ENCODE peak calls at places on chromosomes 13 and 19, in nine cellular contexts. One of them, this sample, is unnamed.

GRCh38 chr19:3618144-3618810 is 8.3 kb downstream of the CACTIN start:
- DNase-seq in adrenal gland: peak
- DNase-seq in nephron progenitor cell: peak
- DNase-seq in endodermal cell: peak
- DNase-seq in spleen: peak
- DNase-seq in glutamatergic neuron: peak
- DNase-seq in fibroblast of mammary gland: peak
- DNase-seq in fibroblast of pulmonary artery: peak
- DNase-seq in omental fat pad: peak
- DNase-seq in this sample: no peak

GRCh38 chr13:112943309-112944125 is 25.5 kb upstream of the MCF2L start:
- DNase-seq in glutamatergic neuron: peak
- DNase-seq in endodermal cell: peak
- DNase-seq in fibroblast of pulmonary artery: peak
- DNase-seq in spleen: peak
- DNase-seq in adrenal gland: peak
- DNase-seq in nephron progenitor cell: peak
- DNase-seq in omental fat pad: no peak
- DNase-seq in fibroblast of mammary gland: no peak
- DNase-seq in this sample: no peak

GRCh38 chr13:75226755-75227435 is 255.1 kb downstream of the TBC1D4 start:
- DNase-seq in endodermal cell: no peak
- DNase-seq in fibroblast of pulmonary artery: peak
- DNase-seq in nephron progenitor cell: no peak
- DNase-seq in glutamatergic neuron: no peak
- DNase-seq in spleen: no peak
- DNase-seq in omental fat pad: no peak
- DNase-seq in fibroblast of mammary gland: peak
- DNase-seq in adrenal gland: no peak
- DNase-seq in this sample: no peak

GRCh38 chr13:102235689-102236088 is 166.2 kb downstream of the FGF14 start:
- DNase-seq in nephron progenitor cell: no peak
- DNase-seq in glutamatergic neuron: no peak
- DNase-seq in adrenal gland: no peak
- DNase-seq in omental fat pad: no peak
- DNase-seq in fibroblast of pulmonary artery: no peak
- DNase-seq in spleen: no peak
- DNase-seq in endodermal cell: no peak
- DNase-seq in fibroblast of mammary gland: no peak
- DNase-seq in this sample: no peak

GRCh38 chr13:109818136-109818535 is 31.8 kb upstream of the IRS2 start:
- DNase-seq in fibroblast of pulmonary artery: no peak
- DNase-seq in fibroblast of mammary gland: no peak
- DNase-seq in nephron progenitor cell: no peak
- DNase-seq in omental fat pad: no peak
- DNase-seq in spleen: no peak
- DNase-seq in endodermal cell: no peak
- DNase-seq in adrenal gland: no peak
- DNase-seq in glutamatergic neuron: no peak
- DNase-seq in this sample: no peak

GRCh38 chr19:45250832-45251451 is at the start of gene MARK4:
- DNase-seq in endodermal cell: peak
- DNase-seq in fibroblast of pulmonary artery: peak
- DNase-seq in glutamatergic neuron: peak
- DNase-seq in nephron progenitor cell: peak
- DNase-seq in fibroblast of mammary gland: peak
- DNase-seq in adrenal gland: peak
- DNase-seq in omental fat pad: no peak
- DNase-seq in spleen: peak
- DNase-seq in this sample: peak

GRCh38 chr13:100532836-100533435 is 55.7 kb downstream of the GGACT start:
- DNase-seq in endodermal cell: peak
- DNase-seq in adrenal gland: no peak
- DNase-seq in glutamatergic neuron: no peak
- DNase-seq in spleen: no peak
- DNase-seq in fibroblast of pulmonary artery: no peak
- DNase-seq in nephron progenitor cell: no peak
- DNase-seq in fibroblast of mammary gland: no peak
- DNase-seq in omental fat pad: no peak
- DNase-seq in this sample: peak

GRCh38 chr19:907183-907853 is 5.7 kb downstream of the R3HDM4 start:
- DNase-seq in spleen: peak
- DNase-seq in adrenal gland: no peak
- DNase-seq in fibroblast of pulmonary artery: no peak
- DNase-seq in nephron progenitor cell: no peak
- DNase-seq in glutamatergic neuron: no peak
- DNase-seq in endodermal cell: peak
- DNase-seq in fibroblast of mammary gland: no peak
- DNase-seq in omental fat pad: no peak
- DNase-seq in this sample: no peak

GRCh38 chr13:75635621-75636338 is at the start of gene LMO7:
- DNase-seq in adrenal gland: peak
- DNase-seq in spleen: peak
- DNase-seq in endodermal cell: peak
- DNase-seq in glutamatergic neuron: peak
- DNase-seq in fibroblast of pulmonary artery: peak
- DNase-seq in omental fat pad: no peak
- DNase-seq in fibroblast of mammary gland: no peak
- DNase-seq in nephron progenitor cell: peak
- DNase-seq in this sample: peak

GRCh38 chr13:101514695-101515275 is 62.3 kb downstream of the ITGBL1 start:
- DNase-seq in fibroblast of mammary gland: peak
- DNase-seq in fibroblast of pulmonary artery: peak
- DNase-seq in endodermal cell: peak
- DNase-seq in adrenal gland: no peak
- DNase-seq in nephron progenitor cell: peak
- DNase-seq in omental fat pad: no peak
- DNase-seq in spleen: no peak
- DNase-seq in glutamatergic neuron: no peak
- DNase-seq in this sample: no peak

GRCh38 chr13:23599083-23599925 is 29.1 kb downstream of the TNFRSF19 start:
- DNase-seq in endodermal cell: peak
- DNase-seq in fibroblast of mammary gland: no peak
- DNase-seq in glutamatergic neuron: no peak
- DNase-seq in fibroblast of pulmonary artery: no peak
- DNase-seq in adrenal gland: no peak
- DNase-seq in nephron progenitor cell: no peak
- DNase-seq in spleen: no peak
- DNase-seq in omental fat pad: no peak
- DNase-seq in this sample: no peak

GRCh38 chr19:27962260-27962659 is 1250.7 kb downstream of the UQCRFS1 start:
- DNase-seq in spleen: no peak
- DNase-seq in nephron progenitor cell: no peak
- DNase-seq in glutamatergic neuron: no peak
- DNase-seq in adrenal gland: no peak
- DNase-seq in endodermal cell: no peak
- DNase-seq in fibroblast of mammary gland: peak
- DNase-seq in fibroblast of pulmonary artery: peak
- DNase-seq in omental fat pad: no peak
- DNase-seq in this sample: no peak

GRCh38 chr13:101341464-101341863 is 74.8 kb downstream of the NALCN start:
- DNase-seq in spleen: no peak
- DNase-seq in glutamatergic neuron: no peak
- DNase-seq in fibroblast of pulmonary artery: no peak
- DNase-seq in nephron progenitor cell: no peak
- DNase-seq in omental fat pad: no peak
- DNase-seq in endodermal cell: no peak
- DNase-seq in adrenal gland: no peak
- DNase-seq in fibroblast of mammary gland: peak
- DNase-seq in this sample: no peak

GRCh38 chr19:4709440-4710280 is 14.0 kb downstream of the DPP9 start:
- DNase-seq in glutamatergic neuron: no peak
- DNase-seq in fibroblast of mammary gland: peak
- DNase-seq in adrenal gland: peak
- DNase-seq in omental fat pad: no peak
- DNase-seq in fibroblast of pulmonary artery: no peak
- DNase-seq in nephron progenitor cell: no peak
- DNase-seq in endodermal cell: no peak
- DNase-seq in spleen: no peak
- DNase-seq in this sample: no peak

GRCh38 chr19:40178756-40179155 is 12.5 kb upstream of the MAP3K10 start:
- DNase-seq in endodermal cell: no peak
- DNase-seq in spleen: no peak
- DNase-seq in omental fat pad: no peak
- DNase-seq in fibroblast of mammary gland: no peak
- DNase-seq in fibroblast of pulmonary artery: no peak
- DNase-seq in glutamatergic neuron: no peak
- DNase-seq in nephron progenitor cell: no peak
- DNase-seq in adrenal gland: no peak
- DNase-seq in this sample: no peak

GRCh38 chr13:38872693-38873092 is 117.9 kb downstream of the STOML3 start:
- DNase-seq in omental fat pad: no peak
- DNase-seq in glutamatergic neuron: peak
- DNase-seq in endodermal cell: peak
- DNase-seq in spleen: no peak
- DNase-seq in fibroblast of pulmonary artery: peak
- DNase-seq in adrenal gland: no peak
- DNase-seq in fibroblast of mammary gland: peak
- DNase-seq in nephron progenitor cell: peak
- DNase-seq in this sample: no peak

GRCh38 chr19:2150794-2151338 is 500 bp downstream of the AP3D1 start:
- DNase-seq in glutamatergic neuron: peak
- DNase-seq in fibroblast of pulmonary artery: no peak
- DNase-seq in spleen: peak
- DNase-seq in adrenal gland: peak
- DNase-seq in nephron progenitor cell: peak
- DNase-seq in endodermal cell: no peak
- DNase-seq in fibroblast of mammary gland: no peak
- DNase-seq in omental fat pad: no peak
- DNase-seq in this sample: no peak

GRCh38 chr19:7932276-7932929 is 6.5 kb upstream of the CTXN1 start:
- DNase-seq in nephron progenitor cell: no peak
- DNase-seq in omental fat pad: no peak
- DNase-seq in adrenal gland: peak
- DNase-seq in endodermal cell: no peak
- DNase-seq in spleen: no peak
- DNase-seq in glutamatergic neuron: no peak
- DNase-seq in fibroblast of mammary gland: no peak
- DNase-seq in fibroblast of pulmonary artery: no peak
- DNase-seq in this sample: no peak

GRCh38 chr13:18212873-18213272 is 968.8 kb downstream of the TUBA3C start:
- DNase-seq in adrenal gland: no peak
- DNase-seq in glutamatergic neuron: no peak
- DNase-seq in fibroblast of pulmonary artery: peak
- DNase-seq in endodermal cell: no peak
- DNase-seq in fibroblast of mammary gland: no peak
- DNase-seq in omental fat pad: no peak
- DNase-seq in spleen: no peak
- DNase-seq in nephron progenitor cell: no peak
- DNase-seq in this sample: no peak

GRCh38 chr13:103033999-103034398 is 32.2 kb downstream of the SLC10A2 start:
- DNase-seq in adrenal gland: no peak
- DNase-seq in endodermal cell: no peak
- DNase-seq in glutamatergic neuron: no peak
- DNase-seq in fibroblast of pulmonary artery: no peak
- DNase-seq in omental fat pad: no peak
- DNase-seq in nephron progenitor cell: no peak
- DNase-seq in fibroblast of mammary gland: no peak
- DNase-seq in spleen: no peak
- DNase-seq in this sample: no peak

GRCh38 chr13:41229356-41229755 is 34.0 kb downstream of the MTRF1 start:
- DNase-seq in adrenal gland: no peak
- DNase-seq in omental fat pad: no peak
- DNase-seq in glutamatergic neuron: no peak
- DNase-seq in spleen: no peak
- DNase-seq in endodermal cell: no peak
- DNase-seq in fibroblast of pulmonary artery: no peak
- DNase-seq in nephron progenitor cell: no peak
- DNase-seq in fibroblast of mammary gland: no peak
- DNase-seq in this sample: no peak

GRCh38 chr13:41222259-41222852 is 28.0 kb upstream of the KBTBD7 start:
- DNase-seq in adrenal gland: peak
- DNase-seq in nephron progenitor cell: peak
- DNase-seq in glutamatergic neuron: peak
- DNase-seq in spleen: no peak
- DNase-seq in omental fat pad: no peak
- DNase-seq in fibroblast of mammary gland: peak
- DNase-seq in endodermal cell: peak
- DNase-seq in fibroblast of pulmonary artery: peak
- DNase-seq in this sample: no peak

GRCh38 chr13:41224113-41225110 is 30.0 kb upstream of the KBTBD7 start:
- DNase-seq in glutamatergic neuron: no peak
- DNase-seq in fibroblast of mammary gland: peak
- DNase-seq in nephron progenitor cell: no peak
- DNase-seq in endodermal cell: no peak
- DNase-seq in adrenal gland: no peak
- DNase-seq in spleen: no peak
- DNase-seq in fibroblast of pulmonary artery: peak
- DNase-seq in omental fat pad: no peak
- DNase-seq in this sample: no peak
- TF ChIP-seq CTCF in glutamatergic neuron: no peak
- TF ChIP-seq CTCF in fibroblast of mammary gland: no peak
- TF ChIP-seq CTCF in nephron progenitor cell: no peak
- TF ChIP-seq CTCF in endodermal cell: no peak
- TF ChIP-seq CTCF in adrenal gland: no peak
- TF ChIP-seq CTCF in spleen: no peak
- TF ChIP-seq CTCF in fibroblast of pulmonary artery: no peak
- TF ChIP-seq CTCF in omental fat pad: no peak
- TF ChIP-seq CTCF in this sample: no peak

DNA sequence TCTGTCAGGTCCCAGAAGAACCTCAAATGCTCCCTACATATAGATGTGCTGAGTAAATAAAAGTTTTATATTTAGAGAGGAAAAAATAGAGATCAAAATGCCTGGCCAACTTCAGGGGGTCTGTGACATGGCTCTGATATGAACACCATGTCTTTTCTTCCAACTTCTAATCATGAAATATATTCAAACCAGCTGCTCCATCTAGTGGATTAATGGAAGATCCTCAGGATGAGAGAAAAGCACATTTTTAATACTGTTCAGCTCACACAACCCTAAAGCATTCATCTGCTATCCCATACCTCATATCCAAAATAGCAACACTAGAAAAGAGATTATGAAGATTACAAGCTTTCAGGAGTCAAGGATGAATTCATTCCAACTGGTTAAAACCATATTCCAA is 56.0 kb upstream of the DOCK9 start:
- DNase-seq in spleen: no peak
- DNase-seq in fibroblast of mammary gland: peak
- DNase-seq in endodermal cell: no peak
- DNase-seq in fibroblast of pulmonary artery: peak
- DNase-seq in omental fat pad: no peak
- DNase-seq in nephron progenitor cell: no peak
- DNase-seq in glutamatergic neuron: no peak
- DNase-seq in adrenal gland: no peak
- DNase-seq in this sample: no peak
- TF ChIP-seq CTCF in spleen: peak
- TF ChIP-seq CTCF in fibroblast of mammary gland: peak
- TF ChIP-seq CTCF in endodermal cell: peak
- TF ChIP-seq CTCF in fibroblast of pulmonary artery: peak
- TF ChIP-seq CTCF in omental fat pad: no peak
- TF ChIP-seq CTCF in nephron progenitor cell: peak
- TF ChIP-seq CTCF in glutamatergic neuron: peak
- TF ChIP-seq CTCF in adrenal gland: peak
- TF ChIP-seq CTCF in this sample: peak

GRCh38 chr19:12723643-12724426 is at the start of gene TNPO2:
- DNase-seq in endodermal cell: peak
- DNase-seq in spleen: peak
- DNase-seq in adrenal gland: peak
- DNase-seq in fibroblast of pulmonary artery: peak
- DNase-seq in glutamatergic neuron: peak
- DNase-seq in omental fat pad: no peak
- DNase-seq in fibroblast of mammary gland: peak
- DNase-seq in nephron progenitor cell: peak
- DNase-seq in this sample: no peak
- TF ChIP-seq CTCF in endodermal cell: no peak
- TF ChIP-seq CTCF in spleen: no peak
- TF ChIP-seq CTCF in adrenal gland: no peak
- TF ChIP-seq CTCF in fibroblast of pulmonary artery: no peak
- TF ChIP-seq CTCF in glutamatergic neuron: no peak
- TF ChIP-seq CTCF in omental fat pad: no peak
- TF ChIP-seq CTCF in fibroblast of mammary gland: no peak
- TF ChIP-seq CTCF in nephron progenitor cell: no peak
- TF ChIP-seq CTCF in this sample: no peak

GRCh38 chr19:12784394-12784870 is 6.9 kb upstream of the JUNB start:
- DNase-seq in glutamatergic neuron: no peak
- DNase-seq in adrenal gland: no peak
- DNase-seq in nephron progenitor cell: no peak
- DNase-seq in endodermal cell: no peak
- DNase-seq in fibroblast of mammary gland: no peak
- DNase-seq in fibroblast of pulmonary artery: no peak
- DNase-seq in spleen: no peak
- DNase-seq in omental fat pad: no peak
- DNase-seq in this sample: no peak
- TF ChIP-seq CTCF in glutamatergic neuron: no peak
- TF ChIP-seq CTCF in adrenal gland: no peak
- TF ChIP-seq CTCF in nephron progenitor cell: no peak
- TF ChIP-seq CTCF in endodermal cell: no peak
- TF ChIP-seq CTCF in fibroblast of mammary gland: no peak
- TF ChIP-seq CTCF in fibroblast of pulmonary artery: no peak
- TF ChIP-seq CTCF in spleen: no peak
- TF ChIP-seq CTCF in omental fat pad: no peak
- TF ChIP-seq CTCF in this sample: no peak

This sample was measured in osteocyte.